ENCODE peak calls at places on chromosomes 2 and 18, in four cellular contexts. One of them, this sample, is unnamed.

GRCh38 chr2:64914735-64915509 is 74.3 kb upstream of the SLC1A4 start:
- DNase-seq in SK-N-DZ: no peak
- DNase-seq in NCI-H774: no peak
- DNase-seq in GDM1: peak
- DNase-seq in this sample: no peak

GRCh38 chr2:205496777-205497176 is 185.5 kb upstream of the NRP2 start:
- DNase-seq in NCI-H774: no peak
- DNase-seq in GDM1: no peak
- DNase-seq in SK-N-DZ: no peak
- DNase-seq in this sample: no peak

GRCh38 chr2:7671312-7671711 is 754.1 kb downstream of the RNF144A start:
- DNase-seq in GDM1: no peak
- DNase-seq in SK-N-DZ: no peak
- DNase-seq in NCI-H774: no peak
- DNase-seq in this sample: no peak

GRCh38 chr2:121501070-121501469 is 29.6 kb upstream of the RNU4ATAC start:
- DNase-seq in SK-N-DZ: no peak
- DNase-seq in GDM1: no peak
- DNase-seq in NCI-H774: no peak
- DNase-seq in this sample: no peak

GRCh38 chr18:23115683-23116096 is 19.6 kb upstream of the CABLES1 start:
- DNase-seq in SK-N-DZ: no peak
- DNase-seq in GDM1: no peak
- DNase-seq in NCI-H774: no peak
- DNase-seq in this sample: no peak

GRCh38 chr2:111617299-111617803 is 266.6 kb downstream of the ANAPC1 start:
- DNase-seq in NCI-H774: no peak
- DNase-seq in SK-N-DZ: no peak
- DNase-seq in GDM1: no peak
- DNase-seq in this sample: no peak

GRCh38 chr2:13858626-13859025 is 773.9 kb upstream of the LRATD1 start:
- DNase-seq in GDM1: no peak
- DNase-seq in NCI-H774: no peak
- DNase-seq in SK-N-DZ: no peak
- DNase-seq in this sample: no peak

GRCh38 chr2:29920631-29921559 is 491 bp downstream of the ALK start:
- DNase-seq in SK-N-DZ: peak
- DNase-seq in NCI-H774: no peak
- DNase-seq in GDM1: no peak
- DNase-seq in this sample: no peak

GRCh38 chr2:32006992-32007391 is 3.8 kb downstream of the MEMO1 start:
- DNase-seq in NCI-H774: no peak
- DNase-seq in GDM1: no peak
- DNase-seq in SK-N-DZ: no peak
- DNase-seq in this sample: no peak

GRCh38 chr2:14125561-14125960 is 507.0 kb upstream of the LRATD1 start:
- DNase-seq in NCI-H774: no peak
- DNase-seq in SK-N-DZ: no peak
- DNase-seq in GDM1: no peak
- DNase-seq in this sample: no peak

GRCh38 chr2:202104286-202104870 is 31.3 kb downstream of the KIAA2012 start:
- DNase-seq in NCI-H774: peak
- DNase-seq in SK-N-DZ: peak
- DNase-seq in GDM1: peak
- DNase-seq in this sample: no peak

GRCh38 chr2:10161206-10161931 is 38.8 kb downstream of the RRM2 start:
- DNase-seq in GDM1: no peak
- DNase-seq in NCI-H774: peak
- DNase-seq in SK-N-DZ: no peak
- DNase-seq in this sample: no peak

GRCh38 chr18:47418746-47419145 is 167.3 kb upstream of the SKOR2 start:
- DNase-seq in GDM1: no peak
- DNase-seq in SK-N-DZ: no peak
- DNase-seq in NCI-H774: no peak
- DNase-seq in this sample: no peak

GRCh38 chr2:48319863-48320262 is 210.1 kb upstream of the STON1 start:
- DNase-seq in NCI-H774: no peak
- DNase-seq in SK-N-DZ: no peak
- DNase-seq in GDM1: no peak
- DNase-seq in this sample: no peak

GRCh38 chr2:57906152-57906732 is 140.4 kb upstream of the VRK2 start:
- DNase-seq in NCI-H774: no peak
- DNase-seq in SK-N-DZ: peak
- DNase-seq in GDM1: peak
- DNase-seq in this sample: no peak

GRCh38 chr18:9474103-9474982 is 970 bp upstream of the RALBP1 start:
- DNase-seq in NCI-H774: no peak
- DNase-seq in GDM1: no peak
- DNase-seq in SK-N-DZ: peak
- DNase-seq in this sample: no peak

GRCh38 chr18:26307161-26307773 is 81.0 kb downstream of the TAF4B start:
- DNase-seq in NCI-H774: peak
- DNase-seq in GDM1: peak
- DNase-seq in SK-N-DZ: peak
- DNase-seq in this sample: no peak

GRCh38 chr2:29518988-29519925 is 402.1 kb downstream of the ALK start:
- DNase-seq in NCI-H774: no peak
- DNase-seq in GDM1: no peak
- DNase-seq in SK-N-DZ: no peak
- DNase-seq in this sample: peak

GRCh38 chr2:85924522-85924921 is 35.7 kb upstream of the ST3GAL5 start:
- DNase-seq in NCI-H774: no peak
- DNase-seq in GDM1: no peak
- DNase-seq in SK-N-DZ: no peak
- DNase-seq in this sample: no peak

GRCh38 chr2:166240387-166241313 is 112.8 kb upstream of the SCN1A start:
- DNase-seq in NCI-H774: no peak
- DNase-seq in GDM1: no peak
- DNase-seq in SK-N-DZ: no peak
- DNase-seq in this sample: no peak

GRCh38 chr2:10382313-10383061 is 65.6 kb downstream of the ODC1 start:
- DNase-seq in GDM1: peak
- DNase-seq in SK-N-DZ: no peak
- DNase-seq in NCI-H774: no peak
- DNase-seq in this sample: peak

GRCh38 chr18:10057808-10058791 is 144.3 kb downstream of the VAPA start:
- DNase-seq in NCI-H774: no peak
- DNase-seq in SK-N-DZ: no peak
- DNase-seq in GDM1: no peak
- DNase-seq in this sample: no peak

GRCh38 chr18:37361223-37362157 is 204.1 kb downstream of the CELF4 start:
- DNase-seq in SK-N-DZ: no peak
- DNase-seq in GDM1: no peak
- DNase-seq in NCI-H774: no peak
- DNase-seq in this sample: peak

GRCh38 chr2:36441816-36442215 is 86.2 kb downstream of the CRIM1 start:
- DNase-seq in NCI-H774: peak
- DNase-seq in SK-N-DZ: no peak
- DNase-seq in GDM1: no peak
- DNase-seq in this sample: no peak

GRCh38 chr2:168997113-168997512 is 34.0 kb downstream of the ABCB11 start:
- DNase-seq in NCI-H774: no peak
- DNase-seq in GDM1: no peak
- DNase-seq in SK-N-DZ: no peak
- DNase-seq in this sample: no peak

GRCh38 chr2:22361571-22361970 is 1023.4 kb upstream of the KLHL29 start:
- DNase-seq in NCI-H774: no peak
- DNase-seq in GDM1: no peak
- DNase-seq in SK-N-DZ: no peak
- DNase-seq in this sample: no peak

GRCh38 chr18:76064998-76065397 is 430.0 kb downstream of the ZNF516 start:
- DNase-seq in SK-N-DZ: no peak
- DNase-seq in NCI-H774: no peak
- DNase-seq in GDM1: no peak
- DNase-seq in this sample: no peak

GRCh38 chr2:74740395-74741075 is 86.5 kb downstream of the SEMA4F start:
- DNase-seq in SK-N-DZ: peak
- DNase-seq in GDM1: no peak
- DNase-seq in NCI-H774: peak
- DNase-seq in this sample: peak

GRCh38 chr2:120264995-120265394 is 12.3 kb downstream of the RALB start:
- DNase-seq in GDM1: no peak
- DNase-seq in NCI-H774: peak
- DNase-seq in SK-N-DZ: no peak
- DNase-seq in this sample: no peak

GRCh38 chr2:11688222-11689069 is 18.5 kb upstream of the NTSR2 start:
- DNase-seq in SK-N-DZ: peak
- DNase-seq in NCI-H774: peak
- DNase-seq in GDM1: peak
- DNase-seq in this sample: peak

GRCh38 chr2:56183643-56184499 is at the start of gene CCDC85A:
- DNase-seq in GDM1: peak
- DNase-seq in NCI-H774: peak
- DNase-seq in SK-N-DZ: peak
- DNase-seq in this sample: peak

GRCh38 chr2:196233033-196233807 is 61.8 kb upstream of the STK17B start:
- DNase-seq in GDM1: no peak
- DNase-seq in NCI-H774: no peak
- DNase-seq in SK-N-DZ: no peak
- DNase-seq in this sample: peak

GRCh38 chr2:207226671-207227061 is 60.9 kb upstream of the KLF7 start:
- DNase-seq in NCI-H774: no peak
- DNase-seq in GDM1: no peak
- DNase-seq in SK-N-DZ: no peak
- DNase-seq in this sample: no peak

This sample was measured in lung.